ENCODE peak calls at places on chromosomes 16 and 17, in eight cellular contexts. H is stimulated activated CD8-positive, alpha-beta memory T cell treated with anti-CD3 and anti-CD28 coated beads, Interleukin-2, amount 100 ng/mL, for 48 hours; M is endothelial cell of umbilical vein; J is EL; G is NCI-H1417; N is AG04450; I is pancreas; W is naive B cell. L is an unnamed sample.

GRCh38 chr16:85573045-85573695 is 40.0 kb upstream of the GSE1 start:
- DNase-seq in H (no peak), M (no peak), J (no peak), G (no peak), N (no peak), I (no peak), W (no peak), L (no peak)

GRCh38 chr16:12262454-12263180 is 286.1 kb downstream of the SNX29 start:
- DNase-seq in H (no peak), M (no peak), J (no peak), G (peak), N (no peak), I (no peak), W (no peak), L (no peak)

GRCh38 chr17:44587339-44587738 is 30.1 kb downstream of the FZD2 start:
- DNase-seq in H (no peak), M (peak), J (peak), G (no peak), N (peak), I (no peak), W (no peak), L (no peak)

GRCh38 chr16:10750793-10751192 is 7.2 kb downstream of the NUBP1 start:
- DNase-seq in H (no peak), M (no peak), J (no peak), G (no peak), N (no peak), I (no peak), W (no peak), L (no peak)

GRCh38 chr17:78289802-78290363 is 58.5 kb downstream of the TMEM235 start:
- DNase-seq in H (peak), M (peak), J (peak), G (peak), N (peak), I (peak), W (peak), L (peak)

GRCh38 chr17:10875984-10876555 is 38.2 kb upstream of the PIRT start:
- DNase-seq in H (no peak), M (peak), J (peak), G (no peak), N (no peak), I (peak), W (peak), L (no peak)

GRCh38 chr16:4498546-4499195 is 22.5 kb downstream of the HMOX2 start:
- DNase-seq in H (no peak), M (no peak), J (no peak), G (no peak), N (no peak), I (no peak), W (no peak), L (no peak)

GRCh38 chr16:67441907-67442306 is 11.0 kb downstream of the HSD11B2 start:
- DNase-seq in H (no peak), M (no peak), J (no peak), G (no peak), N (no peak), I (no peak), W (no peak), L (no peak)

GRCh38 chr16:28826141-28826540 is 3.3 kb downstream of the ATXN2L start:
- DNase-seq in H (no peak), M (no peak), J (no peak), G (no peak), N (no peak), I (no peak), W (no peak), L (no peak)

GRCh38 chr17:80105762-80106161 is 4.4 kb downstream of the GAA start:
- DNase-seq in H (no peak), M (no peak), J (no peak), G (peak), N (no peak), I (peak), W (no peak), L (no peak)

GRCh38 chr17:35132816-35133550 is 9.1 kb downstream of the NLE1 start:
- DNase-seq in H (no peak), M (no peak), J (no peak), G (no peak), N (no peak), I (no peak), W (no peak), L (no peak)

GRCh38 chr17:33284022-33284421 is 9.1 kb downstream of the ASIC2 start:
- DNase-seq in H (no peak), M (peak), J (peak), G (no peak), N (peak), I (no peak), W (no peak), L (no peak)

GRCh38 chr16:57892447-57893096 is 78.4 kb downstream of the CNGB1 start:
- DNase-seq in H (no peak), M (no peak), J (peak), G (no peak), N (no peak), I (no peak), W (no peak), L (no peak)

GRCh38 chr16:15650019-15650697 is at the start of gene NDE1:
- DNase-seq in H (peak), M (peak), J (peak), G (peak), N (peak), I (peak), W (peak), L (peak)

GRCh38 chr16:20901441-20902112 is 1.0 kb downstream of the LYRM1 start:
- DNase-seq in H (no peak), M (peak), J (peak), G (no peak), N (no peak), I (peak), W (peak), L (no peak)

GRCh38 chr16:58636474-58636873 is 6.8 kb upstream of the CNOT1 start:
- DNase-seq in H (no peak), M (no peak), J (no peak), G (no peak), N (no peak), I (no peak), W (no peak), L (no peak)

GRCh38 chr16:1674751-1675664 is 3.1 kb upstream of the JPT2 start:
- DNase-seq in H (no peak), M (no peak), J (peak), G (no peak), N (peak), I (no peak), W (no peak), L (no peak)

GRCh38 chr17:74351552-74352210 is 10.0 kb downstream of the BTBD17 start:
- DNase-seq in H (no peak), M (no peak), J (no peak), G (no peak), N (no peak), I (no peak), W (no peak), L (no peak)

GRCh38 chr17:76461765-76462555 is 5.4 kb upstream of the AANAT start:
- DNase-seq in H (no peak), M (no peak), J (no peak), G (no peak), N (no peak), I (no peak), W (no peak), L (no peak)

GRCh38 chr16:56450275-56450889 is 750 bp downstream of the NUDT21 start:
- DNase-seq in H (no peak), M (peak), J (peak), G (no peak), N (no peak), I (no peak), W (no peak), L (no peak)

GRCh38 chr17:45291170-45291805 is 25.5 kb downstream of the MAP3K14 start:
- DNase-seq in H (no peak), M (no peak), J (no peak), G (no peak), N (no peak), I (no peak), W (no peak), L (no peak)

GRCh38 chr17:35084987-35085386 is 21.5 kb upstream of the RFFL start:
- DNase-seq in H (no peak), M (peak), J (peak), G (no peak), N (no peak), I (no peak), W (no peak), L (no peak)

GRCh38 chr16:68296291-68296690 is 14.5 kb downstream of the SLC7A6OS start:
- DNase-seq in H (no peak), M (no peak), J (no peak), G (no peak), N (no peak), I (peak), W (no peak), L (no peak)

GRCh38 chr17:14310584-14310983 is 9.7 kb downstream of the HS3ST3B1 start:
- DNase-seq in H (no peak), M (no peak), J (no peak), G (no peak), N (no peak), I (no peak), W (no peak), L (no peak)

GRCh38 chr17:79747508-79748295 is 17.0 kb downstream of the ENPP7 start:
- DNase-seq in H (no peak), M (no peak), J (no peak), G (peak), N (no peak), I (no peak), W (no peak), L (no peak)

GRCh38 chr17:13931752-13932477 is 137.4 kb upstream of the COX10 start:
- DNase-seq in H (no peak), M (no peak), J (peak), G (no peak), N (no peak), I (no peak), W (peak), L (no peak)

GRCh38 chr16:75860654-75861053 is 134.4 kb upstream of the CPHXL start:
- DNase-seq in H (no peak), M (no peak), J (no peak), G (peak), N (no peak), I (no peak), W (no peak), L (no peak)

GRCh38 chr17:68248886-68249872 is 1.3 kb downstream of the AMZ2 start:
- DNase-seq in H (no peak), M (no peak), J (peak), G (no peak), N (no peak), I (no peak), W (no peak), L (no peak)

GRCh38 chr17:43791589-43791988 is 11.4 kb downstream of the CFAP97D1 start:
- DNase-seq in H (no peak), M (peak), J (peak), G (peak), N (no peak), I (no peak), W (no peak), L (no peak)

GRCh38 chr16:33877-34707 is 19.3 kb downstream of the POLR3K start:
- DNase-seq in H (no peak), M (no peak), J (no peak), G (no peak), N (no peak), I (no peak), W (no peak), L (no peak)

GRCh38 chr16:86080131-86080875 is 181.3 kb downstream of the IRF8 start:
- DNase-seq in H (no peak), M (no peak), J (no peak), G (no peak), N (no peak), I (peak), W (no peak), L (no peak)